ENCODE peak calls at places on chromosome 1, in five cellular contexts. W is OCI-LY7, Y is amniotic stem cell, N is RWPE1, A is fibroblast of the aortic adventitia. Q is an unnamed sample.

GRCh38 chr1:19485362-19486187 is at the start of gene CAPZB:
- DNase-seq in W (peak), Y (peak), N (peak), A (peak), Q (peak)

GRCh38 chr1:24902471-24902891 is 27.6 kb downstream of the RUNX3 start:
- DNase-seq in W (no peak), Y (no peak), N (no peak), A (no peak), Q (no peak)

GRCh38 chr1:60287536-60287935 is 214.0 kb upstream of the C1orf87 start:
- DNase-seq in W (no peak), Y (no peak), N (no peak), A (no peak), Q (no peak)

GRCh38 chr1:45769261-45769932 is 18.9 kb upstream of the IPP start:
- DNase-seq in W (no peak), Y (no peak), N (no peak), A (peak), Q (no peak)

GRCh38 chr1:33015216-33015615 is 21.5 kb downstream of the AK2 start:
- DNase-seq in W (no peak), Y (no peak), N (no peak), A (no peak), Q (no peak)

GRCh38 chr1:199780948-199781347 is 246.6 kb upstream of the NR5A2 start:
- DNase-seq in W (no peak), Y (no peak), N (peak), A (peak), Q (no peak)

GRCh38 chr1:15919316-15919715 is 56.6 kb downstream of the ZBTB17 start:
- DNase-seq in W (no peak), Y (no peak), N (peak), A (peak), Q (no peak)

GRCh38 chr1:245074232-245074747 is 80.5 kb upstream of the KIF26B start:
- DNase-seq in W (no peak), Y (no peak), N (peak), A (peak), Q (no peak)

GRCh38 chr1:145782166-145783099 is 41.5 kb downstream of the RNF115 start:
- DNase-seq in W (no peak), Y (peak), N (peak), A (peak), Q (no peak)

GRCh38 chr1:110477041-110477440 is 26.1 kb downstream of the PROK1 start:
- DNase-seq in W (no peak), Y (no peak), N (peak), A (peak), Q (no peak)

GRCh38 chr1:174974711-174975111 is 25.0 kb upstream of the CACYBP start:
- DNase-seq in W (no peak), Y (no peak), N (no peak), A (no peak), Q (no peak)

GRCh38 chr1:47128221-47128620 is 9.0 kb upstream of the CYP4A22 start:
- DNase-seq in W (no peak), Y (no peak), N (no peak), A (no peak), Q (no peak)

GRCh38 chr1:93701619-93702018 is 20.0 kb upstream of the BCAR3 start:
- DNase-seq in W (no peak), Y (peak), N (peak), A (peak), Q (no peak)

Q was measured in NCI-H2029 treated with DMSO at 0.1 percent for 48 hours.